ENCODE peak calls at places on chromosomes 12 and 14, in five cellular contexts. F is activated effector memory CD4-positive, alpha-beta T cell treated with Interleukin-2 at 50 U/mL for 16 hours; P is naive thymus-derived CD8-positive, alpha-beta T cell; Z is bronchial epithelial cell; K is MCF 10A. Y is an unnamed sample.

GRCh38 chr14:35993512-35993960 is 167.4 kb downstream of the BRMS1L start:
- DNase-seq in P (no peak), K (no peak), Z (no peak), F (no peak), Y (no peak)

GRCh38 chr12:905273-906076 is 44.0 kb downstream of the RAD52 start:
- DNase-seq in F (no peak), K (no peak), P (no peak), Z (no peak), Y (peak)

GRCh38 chr14:34098045-34098984 is 147.4 kb upstream of the EGLN3 start:
- DNase-seq in Z (peak), P (no peak), F (peak), K (peak), Y (no peak)

GRCh38 chr14:90608925-90609324 is 207.3 kb downstream of the TTC7B start:
- DNase-seq in K (no peak), F (no peak), P (no peak), Z (no peak), Y (no peak)

GRCh38 chr12:13079440-13079906 is 24.0 kb downstream of the GSG1 start:
- DNase-seq in K (no peak), P (no peak), Z (no peak), F (no peak), Y (no peak)

GRCh38 chr12:64203775-64204174 is 18.3 kb downstream of the KICS2 start:
- DNase-seq in K (no peak), F (no peak), Z (no peak), P (no peak), Y (no peak)

GRCh38 chr12:92080390-92081285 is 65.0 kb downstream of the BTG1 start:
- DNase-seq in Z (peak), F (no peak), P (no peak), K (peak), Y (no peak)

GRCh38 chr12:14473707-14474287 is 93.9 kb downstream of the PLBD1 start:
- DNase-seq in F (no peak), Z (peak), K (peak), P (no peak), Y (no peak)

GRCh38 chr12:131202592-131203378 is 249.1 kb downstream of the ADGRD1 start:
- DNase-seq in F (no peak), K (no peak), P (peak), Z (no peak), Y (no peak)

GRCh38 chr12:72863671-72864070 is 591.5 kb downstream of the TRHDE start:
- DNase-seq in F (no peak), Z (no peak), P (no peak), K (no peak), Y (no peak)

GRCh38 chr12:50573271-50573670 is 68.5 kb downstream of the DIP2B start:
- DNase-seq in F (no peak), Z (no peak), P (no peak), K (no peak), Y (no peak)

GRCh38 chr12:125954362-125954761 is 889.1 kb downstream of the AACS start:
- DNase-seq in K (no peak), P (no peak), Z (no peak), F (no peak), Y (no peak)